ENCODE peak calls at places on chromosomes 5 and 9, in seven cellular contexts. One of them, this sample, is unnamed.

GRCh38 chr5:115432691-115433090 is 111.9 kb downstream of the FEM1C start:
- DNase-seq in lung: no peak
- DNase-seq in epithelial cell of esophagus: no peak
- DNase-seq in NCI-H2107: no peak
- DNase-seq in choroid plexus epithelial cell: peak
- DNase-seq in AG09319: peak
- DNase-seq in midbrain: no peak
- DNase-seq in this sample: no peak

GRCh38 chr5:179307006-179307800 is 38.1 kb downstream of the ADAMTS2 start:
- DNase-seq in lung: no peak
- DNase-seq in epithelial cell of esophagus: no peak
- DNase-seq in NCI-H2107: no peak
- DNase-seq in choroid plexus epithelial cell: no peak
- DNase-seq in AG09319: no peak
- DNase-seq in midbrain: no peak
- DNase-seq in this sample: no peak

GRCh38 chr5:136374638-136375037 is 9.3 kb upstream of the TRPC7 start:
- DNase-seq in lung: no peak
- DNase-seq in epithelial cell of esophagus: no peak
- DNase-seq in NCI-H2107: no peak
- DNase-seq in choroid plexus epithelial cell: no peak
- DNase-seq in AG09319: no peak
- DNase-seq in midbrain: no peak
- DNase-seq in this sample: no peak

GRCh38 chr5:149240354-149240998 is 31.2 kb upstream of the AFAP1L1 start:
- DNase-seq in lung: peak
- DNase-seq in epithelial cell of esophagus: peak
- DNase-seq in NCI-H2107: no peak
- DNase-seq in choroid plexus epithelial cell: no peak
- DNase-seq in AG09319: no peak
- DNase-seq in midbrain: no peak
- DNase-seq in this sample: no peak

GRCh38 chr9:111036068-111036789 is 2.0 kb downstream of the LPAR1 start:
- DNase-seq in lung: peak
- DNase-seq in epithelial cell of esophagus: peak
- DNase-seq in NCI-H2107: no peak
- DNase-seq in choroid plexus epithelial cell: peak
- DNase-seq in AG09319: no peak
- DNase-seq in midbrain: peak
- DNase-seq in this sample: no peak

GRCh38 chr5:38557309-38557710 is 864 bp upstream of the LIFR start:
- DNase-seq in lung: no peak
- DNase-seq in epithelial cell of esophagus: peak
- DNase-seq in NCI-H2107: no peak
- DNase-seq in choroid plexus epithelial cell: no peak
- DNase-seq in AG09319: no peak
- DNase-seq in midbrain: peak
- DNase-seq in this sample: peak

GRCh38 chr9:99736291-99736690 is 85.4 kb upstream of the NR4A3 start:
- DNase-seq in lung: no peak
- DNase-seq in epithelial cell of esophagus: no peak
- DNase-seq in NCI-H2107: no peak
- DNase-seq in choroid plexus epithelial cell: no peak
- DNase-seq in AG09319: no peak
- DNase-seq in midbrain: no peak
- DNase-seq in this sample: no peak

GRCh38 chr5:124064956-124065355 is 553.0 kb downstream of the CSNK1G3 start:
- DNase-seq in lung: no peak
- DNase-seq in epithelial cell of esophagus: no peak
- DNase-seq in NCI-H2107: no peak
- DNase-seq in choroid plexus epithelial cell: no peak
- DNase-seq in AG09319: no peak
- DNase-seq in midbrain: no peak
- DNase-seq in this sample: no peak

GRCh38 chr5:34891981-34892380 is 23.3 kb downstream of the RAD1 start:
- DNase-seq in lung: no peak
- DNase-seq in epithelial cell of esophagus: no peak
- DNase-seq in NCI-H2107: no peak
- DNase-seq in choroid plexus epithelial cell: peak
- DNase-seq in AG09319: peak
- DNase-seq in midbrain: no peak
- DNase-seq in this sample: peak

GRCh38 chr9:127960410-127961165 is 20.2 kb downstream of the EEIG1 start:
- DNase-seq in lung: no peak
- DNase-seq in epithelial cell of esophagus: peak
- DNase-seq in NCI-H2107: peak
- DNase-seq in choroid plexus epithelial cell: no peak
- DNase-seq in AG09319: no peak
- DNase-seq in midbrain: no peak
- DNase-seq in this sample: no peak

GRCh38 chr5:123285122-123286011 is 137.8 kb downstream of the CEP120 start:
- DNase-seq in lung: no peak
- DNase-seq in epithelial cell of esophagus: peak
- DNase-seq in NCI-H2107: no peak
- DNase-seq in choroid plexus epithelial cell: peak
- DNase-seq in AG09319: no peak
- DNase-seq in midbrain: no peak
- DNase-seq in this sample: no peak

GRCh38 chr5:150774145-150774544 is 4.4 kb upstream of the SMIM3 start:
- DNase-seq in lung: no peak
- DNase-seq in epithelial cell of esophagus: peak
- DNase-seq in NCI-H2107: no peak
- DNase-seq in choroid plexus epithelial cell: peak
- DNase-seq in AG09319: no peak
- DNase-seq in midbrain: no peak
- DNase-seq in this sample: no peak

GRCh38 chr5:180803181-180804128 is 849 bp upstream of the MGAT1 start:
- DNase-seq in lung: peak
- DNase-seq in epithelial cell of esophagus: peak
- DNase-seq in NCI-H2107: no peak
- DNase-seq in choroid plexus epithelial cell: peak
- DNase-seq in AG09319: no peak
- DNase-seq in midbrain: peak
- DNase-seq in this sample: no peak

GRCh38 chr5:153490124-153491085 is at the start of gene GRIA1:
- DNase-seq in lung: no peak
- DNase-seq in epithelial cell of esophagus: no peak
- DNase-seq in NCI-H2107: no peak
- DNase-seq in choroid plexus epithelial cell: peak
- DNase-seq in AG09319: no peak
- DNase-seq in midbrain: no peak
- DNase-seq in this sample: no peak